ENCODE peak calls at places on chromosomes 6 and 20, in seven cellular contexts. G is fibroblast of villous mesenchyme; K is tibial nerve; P is prostate gland; E is tibial artery; D is Caco-2; O is CD8-positive, alpha-beta T cell. V is an unnamed sample.

GRCh38 chr6:169837529-169838250 is 86.3 kb downstream of the ERMARD start:
- DNase-seq in G (no peak), K (no peak), P (no peak), E (peak), D (no peak), O (no peak), V (no peak)

GRCh38 chr20:44027686-44028340 is 113.2 kb downstream of the TOX2 start:
- DNase-seq in G (no peak), K (no peak), P (no peak), E (no peak), D (no peak), O (no peak), V (no peak)

GRCh38 chr20:9323622-9324021 is 190.8 kb upstream of the LAMP5 start:
- DNase-seq in G (no peak), K (no peak), P (no peak), E (no peak), D (peak), O (no peak), V (no peak)

GRCh38 chr6:26422329-26422728 is 18.0 kb upstream of the BTN3A3 start:
- DNase-seq in G (no peak), K (no peak), P (no peak), E (no peak), D (no peak), O (no peak), V (no peak)

GRCh38 chr20:426564-426963 is 18.5 kb downstream of the RBCK1 start:
- DNase-seq in G (no peak), K (no peak), P (no peak), E (no peak), D (no peak), O (no peak), V (no peak)

GRCh38 chr6:958531-958930 is 265.6 kb upstream of the EXOC2 start:
- DNase-seq in G (peak), K (no peak), P (no peak), E (no peak), D (no peak), O (no peak), V (peak)

GRCh38 chr6:3309391-3310050 is 50.8 kb downstream of the PSMG4 start:
- DNase-seq in G (no peak), K (no peak), P (no peak), E (peak), D (no peak), O (no peak), V (no peak)

GRCh38 chr6:45148711-45149341 is 179.3 kb upstream of the RUNX2 start:
- DNase-seq in G (peak), K (no peak), P (no peak), E (no peak), D (no peak), O (no peak), V (peak)

GRCh38 chr6:36491378-36491965 is 48.7 kb downstream of the KCTD20 start:
- DNase-seq in G (no peak), K (no peak), P (no peak), E (no peak), D (no peak), O (no peak), V (no peak)

GRCh38 chr6:42742116-42742894 is 3.6 kb downstream of the TBCC start:
- DNase-seq in G (peak), K (no peak), P (no peak), E (no peak), D (no peak), O (no peak), V (no peak)

GRCh38 chr20:41048475-41049242 is 20.0 kb downstream of the TOP1 start:
- DNase-seq in G (peak), K (no peak), P (no peak), E (no peak), D (peak), O (no peak), V (no peak)

GRCh38 chr20:10448270-10449156 is 13.4 kb downstream of the SLX4IP start:
- DNase-seq in G (no peak), K (no peak), P (no peak), E (no peak), D (no peak), O (no peak), V (no peak)

GRCh38 chr6:56909115-56909907 is 45.6 kb upstream of the BEND6 start:
- DNase-seq in G (peak), K (no peak), P (no peak), E (no peak), D (no peak), O (no peak), V (no peak)

GRCh38 chr6:12354499-12354898 is 64.3 kb downstream of the EDN1 start:
- DNase-seq in G (peak), K (no peak), P (peak), E (peak), D (no peak), O (no peak), V (no peak)

GRCh38 chr6:89564752-89565427 is 73.7 kb downstream of the LYRM2 start:
- DNase-seq in G (no peak), K (no peak), P (no peak), E (no peak), D (peak), O (no peak), V (no peak)

GRCh38 chr6:44464527-44465310 is 77.2 kb downstream of the CDC5L start:
- DNase-seq in G (peak), K (peak), P (no peak), E (no peak), D (no peak), O (no peak), V (no peak)

GRCh38 chr6:10615675-10616074 is 78.7 kb downstream of the C6orf52 start:
- DNase-seq in G (no peak), K (no peak), P (no peak), E (no peak), D (no peak), O (no peak), V (no peak)

GRCh38 chr6:112665815-112666214 is 318.7 kb downstream of the RFPL4B start:
- DNase-seq in G (no peak), K (no peak), P (no peak), E (no peak), D (no peak), O (no peak), V (no peak)

DNA sequence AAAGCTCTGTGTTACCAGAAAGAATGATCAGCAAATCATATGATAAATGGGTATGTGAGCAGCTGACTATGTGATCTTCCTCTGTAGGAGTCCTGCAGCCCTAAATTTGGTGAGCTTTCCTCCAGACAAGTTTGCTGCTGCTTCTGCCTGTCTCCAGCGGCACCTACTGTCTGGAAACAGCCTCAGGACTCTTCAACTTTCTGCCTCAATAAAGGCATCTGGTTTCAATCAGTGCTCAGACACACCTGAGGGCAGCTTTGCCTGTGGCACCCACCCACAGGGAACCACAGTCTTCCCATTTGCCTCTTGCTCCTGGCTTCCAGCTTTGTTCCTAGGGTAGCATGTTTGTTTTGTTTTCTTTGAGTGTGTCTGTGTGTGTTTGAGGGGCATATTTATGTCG is 727.9 kb upstream of the MAN1A1 start:
- DNase-seq in G (no peak), K (no peak), P (no peak), E (no peak), D (peak), O (no peak), V (no peak)
- TF ChIP-seq CTCF in G (peak), K (no peak), P (no peak), E (no peak), D (no peak), O (no peak), V (no peak)

GRCh38 chr6:27753668-27754407 is 158.4 kb downstream of the OR2B2 start:
- DNase-seq in G (peak), K (no peak), P (peak), E (peak), D (peak), O (peak), V (peak)
- TF ChIP-seq CTCF in G (peak), K (no peak), P (no peak), E (no peak), D (no peak), O (no peak), V (peak)

DNA sequence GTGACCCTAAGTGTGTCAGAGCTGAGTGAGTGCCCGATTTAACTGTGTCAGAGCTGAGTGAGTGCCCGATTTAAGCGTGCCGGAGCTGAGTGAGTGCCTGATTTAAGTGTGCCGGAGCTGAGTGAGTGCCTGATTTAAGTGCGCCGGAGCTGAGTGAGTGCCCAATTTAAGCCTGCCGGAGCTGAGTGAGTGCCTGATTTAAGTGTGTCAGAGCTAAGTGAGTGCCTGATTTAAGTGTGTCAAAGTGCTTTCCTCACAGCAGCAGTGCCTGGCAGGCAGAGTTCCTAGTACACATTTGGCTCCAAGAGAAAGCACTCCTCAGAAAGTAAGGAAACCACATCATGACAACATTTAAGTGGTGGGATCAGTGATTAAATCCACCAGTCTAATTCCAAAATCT is 13.2 kb downstream of the SERAC1 start:
- DNase-seq in G (no peak), K (no peak), P (no peak), E (no peak), D (no peak), O (no peak), V (no peak)
- TF ChIP-seq CTCF in G (no peak), K (no peak), P (no peak), E (no peak), D (no peak), O (no peak), V (no peak)

GRCh38 chr20:64225166-64225595 is 30.4 kb upstream of the PCMTD2 start:
- DNase-seq in G (no peak), K (no peak), P (no peak), E (no peak), D (no peak), O (no peak), V (no peak)

GRCh38 chr20:64222851-64223525 is 32.6 kb upstream of the PCMTD2 start:
- DNase-seq in G (no peak), K (no peak), P (no peak), E (no peak), D (no peak), O (no peak), V (no peak)

GRCh38 chr20:64223526-64224067 is 32.0 kb upstream of the PCMTD2 start:
- DNase-seq in G (peak), K (no peak), P (no peak), E (no peak), D (peak), O (no peak), V (no peak)

GRCh38 chr20:64225828-64226598 is 29.5 kb upstream of the PCMTD2 start:
- DNase-seq in G (no peak), K (no peak), P (no peak), E (no peak), D (no peak), O (no peak), V (no peak)

GRCh38 chr20:64224344-64225165 is 31.0 kb upstream of the PCMTD2 start:
- DNase-seq in G (peak), K (no peak), P (no peak), E (no peak), D (no peak), O (no peak), V (peak)
- TF ChIP-seq CTCF in G (peak), K (no peak), P (no peak), E (no peak), D (no peak), O (no peak), V (no peak)

V was measured in AG09309.